ENCODE peak calls at places on chromosomes 11 and 22, in seven cellular contexts. N is OCI-LY7, G is pancreas, K is fibroblast of mammary gland, P is suprapubic skin, R is brain microvascular endothelial cell, A is lower leg skin. U is an unnamed sample.

GRCh38 chr11:60987577-60988277 is 16.2 kb downstream of the CD6 start:
- DNase-seq in N (no peak), G (no peak), K (no peak), P (no peak), R (no peak), A (no peak), U (no peak)

GRCh38 chr11:76120513-76121081 is 85.7 kb downstream of the WNT11 start:
- DNase-seq in N (no peak), G (no peak), K (no peak), P (no peak), R (peak), A (no peak), U (no peak)

GRCh38 chr11:9017773-9018172 is 14.0 kb upstream of the NRIP3 start:
- DNase-seq in N (no peak), G (peak), K (peak), P (no peak), R (no peak), A (peak), U (no peak)

GRCh38 chr11:119368121-119369034 is 13.1 kb downstream of the USP2 start:
- DNase-seq in N (no peak), G (peak), K (peak), P (no peak), R (no peak), A (no peak), U (no peak)

GRCh38 chr22:42001127-42001526 is 2.5 kb downstream of the WBP2NL start:
- DNase-seq in N (no peak), G (no peak), K (peak), P (no peak), R (no peak), A (no peak), U (no peak)

GRCh38 chr22:31477329-31477728 is 12.3 kb downstream of the EIF4ENIF1 start:
- DNase-seq in N (peak), G (no peak), K (no peak), P (no peak), R (no peak), A (no peak), U (no peak)

GRCh38 chr22:25661067-25661466 is 80.9 kb upstream of the MYO18B start:
- DNase-seq in N (no peak), G (no peak), K (peak), P (no peak), R (no peak), A (no peak), U (no peak)

GRCh38 chr11:42521994-42522393 is 789.8 kb upstream of the API5 start:
- DNase-seq in N (no peak), G (no peak), K (peak), P (no peak), R (peak), A (no peak), U (no peak)

GRCh38 chr11:31817054-31817620 is 6.0 kb upstream of the PAX6 start:
- DNase-seq in N (no peak), G (no peak), K (no peak), P (no peak), R (no peak), A (no peak), U (no peak)

GRCh38 chr22:50673231-50674126 is 856 bp downstream of the SHANK3 start:
- DNase-seq in N (no peak), G (no peak), K (no peak), P (no peak), R (no peak), A (no peak), U (no peak)

GRCh38 chr11:47611240-47611863 is 17.1 kb upstream of the C1QTNF4 start:
- DNase-seq in N (peak), G (no peak), K (no peak), P (peak), R (no peak), A (no peak), U (no peak)

GRCh38 chr11:18633256-18634139 is 644 bp downstream of the SPTY2D1 start:
- DNase-seq in N (peak), G (no peak), K (peak), P (no peak), R (peak), A (no peak), U (no peak)

GRCh38 chr22:16818538-16818937 is 6.7 kb downstream of the XKR3 start:
- DNase-seq in N (no peak), G (no peak), K (no peak), P (no peak), R (no peak), A (no peak), U (no peak)

DNA sequence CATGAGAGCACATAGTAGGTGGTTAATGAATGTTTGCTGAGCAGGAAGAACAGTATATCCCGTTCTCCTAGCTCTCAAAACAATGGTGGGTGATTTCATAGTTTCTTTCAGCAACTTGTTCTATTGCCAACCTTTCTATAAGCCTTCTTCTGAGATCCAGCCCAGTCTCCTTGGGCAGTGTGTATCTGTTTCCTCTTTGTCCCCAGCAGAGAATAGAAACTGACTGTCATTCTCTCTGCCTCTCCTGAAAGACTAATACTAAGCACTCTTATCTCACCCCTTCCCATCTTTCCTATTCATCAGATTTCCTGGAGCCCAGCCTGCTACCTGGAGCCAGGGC is 272.9 kb downstream of the ST3GAL4 start:
- DNase-seq in N (no peak), G (no peak), K (no peak), P (no peak), R (no peak), A (no peak), U (no peak)
- TF ChIP-seq CTCF in N (no peak), G (no peak), K (no peak), P (no peak), R (no peak), A (no peak), U (no peak)

DNA sequence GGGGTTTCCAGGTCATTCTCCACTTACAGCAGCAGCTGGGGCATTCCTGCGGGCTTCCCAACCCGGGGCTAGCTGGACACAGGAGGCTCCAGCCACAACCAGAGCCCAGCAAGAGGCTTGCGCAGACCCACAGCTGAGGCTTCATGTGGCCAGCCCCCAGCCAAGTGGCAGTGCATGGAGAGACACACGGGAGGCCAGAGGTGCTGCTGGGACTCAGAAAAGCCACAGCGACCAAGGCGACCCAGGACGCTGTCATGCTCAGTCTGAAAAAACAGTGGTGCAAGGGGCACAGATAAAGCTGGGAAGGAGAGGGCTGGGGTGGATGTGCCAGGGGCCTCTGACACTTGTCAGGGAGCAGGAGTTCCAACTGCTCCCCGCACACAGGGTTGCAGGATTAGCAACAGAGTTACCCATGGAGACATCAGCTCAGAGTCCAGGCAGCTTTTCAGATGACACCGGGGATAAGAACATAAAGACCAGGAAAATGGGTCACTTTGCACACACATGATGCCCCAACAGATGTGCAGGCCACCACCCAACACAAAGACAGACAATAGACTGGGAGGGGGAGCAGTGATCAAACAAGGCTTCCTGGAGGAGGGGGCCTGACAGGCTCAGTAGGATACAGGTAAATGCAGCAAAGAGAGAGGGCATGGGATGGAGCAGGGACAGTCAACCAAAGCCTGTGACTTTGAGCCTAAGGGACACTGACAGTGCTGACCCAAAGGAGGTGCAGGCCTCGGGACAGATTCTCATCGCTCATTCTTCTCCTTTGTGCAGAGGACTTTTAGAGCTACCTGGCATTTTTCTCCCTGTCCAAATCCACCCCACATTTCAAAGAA is 6.9 kb upstream of the NEAT1 start:
- DNase-seq in N (no peak), G (no peak), K (no peak), P (peak), R (no peak), A (no peak), U (no peak)
- H3K4me3 ChIP-seq in N (peak), G (peak), K (no peak), P (peak), R (peak), A (no peak), U (peak)

DNA sequence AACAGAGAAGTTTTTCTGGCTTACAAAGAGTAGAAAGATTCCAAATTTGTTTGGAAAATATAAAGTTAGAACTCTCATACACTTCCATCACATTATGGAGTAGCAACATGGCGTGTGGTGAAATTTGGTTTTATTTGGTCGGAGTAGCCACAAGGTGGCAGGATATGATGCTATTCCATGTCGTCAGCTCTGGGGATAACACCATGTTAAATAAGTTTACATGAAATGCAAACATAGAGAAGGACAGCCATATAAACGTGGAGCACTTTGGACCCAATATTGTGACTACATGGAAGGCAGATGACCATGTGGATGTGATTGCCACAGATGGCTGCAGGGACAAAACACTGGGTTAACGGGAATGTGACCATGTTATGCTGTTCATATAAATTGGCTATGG is 21.1 kb downstream of the OR5M11 start:
- DNase-seq in N (peak), G (no peak), K (no peak), P (no peak), R (no peak), A (no peak), U (no peak)
- TF ChIP-seq CTCF in N (peak), G (no peak), K (no peak), P (no peak), R (no peak), A (no peak), U (peak)

DNA sequence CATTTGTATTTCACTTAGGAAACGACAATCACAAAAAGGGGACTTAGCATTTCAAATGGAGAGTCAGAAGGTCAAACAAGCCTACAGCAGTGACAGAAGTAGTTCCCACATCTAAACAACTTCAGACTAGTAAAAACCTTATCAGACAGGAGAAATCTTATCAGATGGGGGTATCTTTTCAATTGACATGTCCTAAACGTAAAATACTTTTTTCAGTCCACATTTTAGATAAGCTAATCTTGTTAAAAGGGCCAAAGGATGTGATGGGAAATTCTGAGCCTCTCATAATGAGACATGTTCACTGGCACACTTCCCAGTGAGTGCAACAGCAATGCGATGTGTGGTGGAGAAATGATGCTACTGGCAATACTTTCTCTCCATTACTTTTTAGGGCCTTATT is 2.4 kb downstream of the MAPK1 start:
- DNase-seq in N (no peak), G (no peak), K (peak), P (no peak), R (peak), A (peak), U (no peak)
- H3K4me3 ChIP-seq in N (peak), G (peak), K (no peak), P (peak), R (peak), A (no peak), U (peak)

GRCh38 chr11:55726715-55727324 is 46.4 kb upstream of the OR5D13 start:
- DNase-seq in N (peak), G (no peak), K (no peak), P (no peak), R (no peak), A (no peak), U (no peak)
- TF ChIP-seq CTCF in N (peak), G (no peak), K (no peak), P (no peak), R (no peak), A (no peak), U (peak)

DNA sequence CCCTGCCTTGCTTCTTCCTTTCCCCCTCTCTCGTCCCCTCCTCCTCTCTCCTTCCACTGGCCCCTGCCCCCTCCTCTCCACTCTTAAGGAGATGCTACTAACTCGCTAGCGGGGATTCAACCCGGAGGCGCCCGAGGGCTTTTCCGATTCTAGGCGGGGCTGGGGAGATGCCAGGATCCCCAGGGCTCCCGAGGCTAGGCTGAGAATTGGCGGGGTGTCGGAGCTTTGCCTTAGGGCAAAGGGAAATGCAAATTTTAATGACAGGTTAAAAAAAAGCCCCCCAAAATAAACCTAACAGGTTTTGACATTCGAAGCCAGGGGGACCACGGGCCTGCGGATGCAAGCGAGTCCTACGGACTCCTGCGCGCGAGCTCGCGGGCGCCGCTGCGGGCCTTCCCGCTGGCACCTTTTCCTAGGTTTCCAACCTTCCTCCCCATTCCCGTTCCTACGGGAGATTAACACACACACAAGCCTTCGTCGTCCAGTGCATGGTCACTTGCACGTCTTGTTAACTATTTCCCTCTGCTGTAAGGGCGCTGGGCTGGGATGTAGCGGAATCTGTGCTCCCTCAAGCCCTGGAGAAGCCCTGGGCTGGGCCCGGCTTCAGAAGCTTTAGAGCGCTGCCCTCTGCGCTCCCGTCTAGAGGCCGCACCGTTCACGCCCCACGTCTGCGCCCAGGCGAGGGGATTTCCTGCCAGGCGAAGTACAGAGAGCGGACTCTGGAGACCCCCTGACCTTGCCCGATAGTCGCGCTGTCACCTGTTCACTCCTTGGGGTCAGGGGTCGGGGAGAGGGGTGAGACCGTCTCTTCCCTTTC is 725 bp upstream of the ALX4 start:
- DNase-seq in N (no peak), G (no peak), K (no peak), P (no peak), R (no peak), A (no peak), U (no peak)
- H3K4me3 ChIP-seq in N (no peak), G (no peak), K (no peak), P (peak), R (no peak), A (no peak), U (no peak)

DNA sequence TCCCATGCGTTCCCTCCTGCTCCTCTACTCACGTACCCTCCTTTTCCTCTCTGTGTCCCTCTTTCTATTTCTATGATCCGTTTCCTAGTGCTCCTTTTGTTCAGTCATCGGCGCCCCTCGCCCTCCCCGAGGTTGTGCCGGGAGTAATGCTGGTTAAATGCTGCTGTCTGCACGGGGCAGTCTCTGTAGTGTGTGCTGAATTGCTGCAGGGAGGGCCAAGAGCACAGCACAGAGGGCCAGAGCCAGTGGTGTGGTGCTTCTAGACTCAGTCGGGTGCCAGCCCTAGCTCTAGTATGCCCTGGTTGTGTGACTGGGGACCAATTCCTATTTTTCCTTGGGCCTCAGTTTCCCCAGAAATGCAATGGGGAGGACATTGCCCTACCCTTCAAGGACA is 98.3 kb downstream of the PKNOX2 start:
- DNase-seq in N (no peak), G (no peak), K (no peak), P (no peak), R (peak), A (no peak), U (no peak)
- TF ChIP-seq CTCF in N (no peak), G (no peak), K (no peak), P (no peak), R (no peak), A (no peak), U (no peak)

GRCh38 chr11:96309001-96309642 is 33.9 kb downstream of the MAML2 start:
- DNase-seq in N (no peak), G (no peak), K (peak), P (no peak), R (no peak), A (no peak), U (no peak)

GRCh38 chr11:96306933-96307747 is 35.9 kb downstream of the MAML2 start:
- DNase-seq in N (no peak), G (peak), K (peak), P (peak), R (peak), A (peak), U (peak)

GRCh38 chr11:96306600-96306932 is 36.4 kb downstream of the MAML2 start:
- DNase-seq in N (no peak), G (no peak), K (no peak), P (no peak), R (peak), A (no peak), U (no peak)

GRCh38 chr11:96309643-96310017 is 33.4 kb downstream of the MAML2 start:
- DNase-seq in N (no peak), G (no peak), K (no peak), P (no peak), R (no peak), A (no peak), U (no peak)

GRCh38 chr11:96307748-96308133 is 35.3 kb downstream of the MAML2 start:
- DNase-seq in N (no peak), G (no peak), K (peak), P (no peak), R (peak), A (no peak), U (no peak)
- H3K4me3 ChIP-seq in N (no peak), G (no peak), K (peak), P (peak), R (peak), A (no peak), U (peak)

GRCh38 chr11:117730256-117730800 is 66.7 kb downstream of the DSCAML1 start:
- DNase-seq in N (no peak), G (no peak), K (peak), P (no peak), R (peak), A (no peak), U (no peak)
- TF ChIP-seq CTCF in N (no peak), G (no peak), K (no peak), P (no peak), R (no peak), A (no peak), U (peak)

GRCh38 chr11:36432093-36432469 is 78.0 kb downstream of the TRAF6 start:
- DNase-seq in N (no peak), G (no peak), K (no peak), P (no peak), R (no peak), A (no peak), U (no peak)
- H3K4me3 ChIP-seq in N (no peak), G (no peak), K (no peak), P (no peak), R (no peak), A (no peak), U (peak)

U was measured in epithelial cell of proximal tubule.